ENCODE peak calls at places on chromosomes 11 and 22, in six cellular contexts. L, H, P, S, G and V are unnamed samples.

GRCh38 chr11:16883179-16883578 is 131.0 kb downstream of the PLEKHA7 start:
- DNase-seq in L (peak), H (peak), P (no peak), S (no peak), G (no peak), V (no peak)

GRCh38 chr22:19630614-19631013 is 83.7 kb upstream of the SEPTIN5 start:
- DNase-seq in L (no peak), H (no peak), P (no peak), S (no peak), G (no peak), V (no peak)

GRCh38 chr11:79708319-79708928 is 267.6 kb upstream of the TENM4 start:
- DNase-seq in L (no peak), H (no peak), P (peak), S (peak), G (peak), V (no peak)

GRCh38 chr22:35708453-35708852 is 9.2 kb upstream of the APOL5 start:
- DNase-seq in L (no peak), H (no peak), P (no peak), S (no peak), G (no peak), V (peak)

GRCh38 chr22:38032681-38033521 is 24.3 kb upstream of the PICK1 start:
- DNase-seq in L (no peak), H (no peak), P (peak), S (no peak), G (peak), V (peak)

GRCh38 chr11:96013459-96014213 is 89.7 kb upstream of the MTMR2 start:
- DNase-seq in L (no peak), H (no peak), P (no peak), S (peak), G (no peak), V (no peak)

GRCh38 chr11:103807806-103808205 is 228.6 kb upstream of the DDI1 start:
- DNase-seq in L (no peak), H (no peak), P (no peak), S (no peak), G (no peak), V (no peak)

GRCh38 chr11:46051102-46051501 is 70.2 kb downstream of the PHF21A start:
- DNase-seq in L (no peak), H (no peak), P (no peak), S (no peak), G (no peak), V (no peak)

GRCh38 chr11:210122-210802 is 2.8 kb downstream of the RIC8A start:
- DNase-seq in L (no peak), H (peak), P (no peak), S (no peak), G (peak), V (peak)

DNA sequence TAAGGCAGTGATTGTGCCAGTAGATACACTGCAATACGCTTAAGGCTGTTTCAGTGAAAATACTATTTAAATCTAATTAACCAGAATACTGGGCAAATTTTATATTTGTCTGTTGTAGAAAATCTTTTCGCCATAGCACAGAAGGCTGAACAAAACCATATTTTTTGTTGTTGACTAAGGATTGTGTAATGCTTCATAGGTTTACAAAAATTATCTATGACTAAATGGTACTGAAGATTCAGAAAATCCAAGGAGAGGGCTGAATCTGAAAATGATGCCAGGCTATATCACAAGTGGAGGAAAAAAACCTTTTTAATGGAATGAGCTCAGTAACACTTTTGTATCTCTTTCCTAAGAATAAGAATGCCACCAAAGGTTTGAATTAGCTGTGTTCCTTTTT is 2.8 kb downstream of the ATL3 start:
- DNase-seq in L (no peak), H (no peak), P (no peak), S (no peak), G (no peak), V (no peak)
- H3K4me3 ChIP-seq in L (no peak), H (no peak), P (no peak), S (no peak), G (peak), V (no peak)

GRCh38 chr11:85718991-85719807 is 33.2 kb upstream of the CCDC89 start:
- DNase-seq in L (peak), H (no peak), P (peak), S (no peak), G (peak), V (peak)
- H3K4me3 ChIP-seq in L (no peak), H (peak), P (no peak), S (no peak), G (peak), V (peak)

GRCh38 chr11:68032003-68032402 is 1.5 kb downstream of the NDUFS8 start:
- DNase-seq in L (no peak), H (no peak), P (no peak), S (no peak), G (no peak), V (no peak)
- H3K4me3 ChIP-seq in L (no peak), H (peak), P (no peak), S (peak), G (no peak), V (no peak)

GRCh38 chr22:25564979-25565677 is 653 bp downstream of the GRK3 start:
- DNase-seq in L (peak), H (no peak), P (no peak), S (no peak), G (no peak), V (no peak)

GRCh38 chr22:25566812-25567211 is 2.3 kb downstream of the GRK3 start:
- DNase-seq in L (no peak), H (no peak), P (no peak), S (no peak), G (no peak), V (no peak)

GRCh38 chr22:25564320-25564978 is at the start of gene GRK3:
- DNase-seq in L (peak), H (peak), P (no peak), S (peak), G (no peak), V (no peak)

GRCh38 chr22:25569983-25570382 is 5.5 kb downstream of the GRK3 start:
- DNase-seq in L (no peak), H (no peak), P (no peak), S (no peak), G (no peak), V (no peak)

DNA sequence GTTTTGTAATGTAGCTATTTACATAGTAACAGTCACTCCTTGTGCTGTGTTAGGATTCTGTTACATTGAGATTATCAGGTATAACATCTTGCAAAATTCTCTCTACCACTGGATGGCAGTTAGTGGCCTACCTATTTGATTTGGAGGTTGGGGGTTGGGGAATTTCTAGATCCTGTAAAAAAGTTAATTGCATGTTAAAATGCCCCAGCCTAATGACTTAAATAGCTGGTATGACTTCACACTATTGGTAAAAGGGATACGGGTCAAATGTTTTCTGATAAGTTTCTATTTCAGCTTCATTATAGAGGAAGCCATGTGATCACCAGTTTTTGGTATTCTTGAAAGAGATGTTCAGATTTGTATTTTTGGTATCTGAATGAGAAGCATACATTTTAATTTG is 2.8 kb downstream of the GRK3 start:
- DNase-seq in L (no peak), H (no peak), P (no peak), S (peak), G (no peak), V (no peak)
- H3K4me3 ChIP-seq in L (no peak), H (no peak), P (no peak), S (peak), G (no peak), V (no peak)

GRCh38 chr22:31064369-31064768 is 16.7 kb upstream of the SMTN start:
- DNase-seq in L (no peak), H (no peak), P (no peak), S (no peak), G (no peak), V (no peak)
- H3K4me3 ChIP-seq in L (no peak), H (no peak), P (peak), S (peak), G (no peak), V (no peak)

DNA sequence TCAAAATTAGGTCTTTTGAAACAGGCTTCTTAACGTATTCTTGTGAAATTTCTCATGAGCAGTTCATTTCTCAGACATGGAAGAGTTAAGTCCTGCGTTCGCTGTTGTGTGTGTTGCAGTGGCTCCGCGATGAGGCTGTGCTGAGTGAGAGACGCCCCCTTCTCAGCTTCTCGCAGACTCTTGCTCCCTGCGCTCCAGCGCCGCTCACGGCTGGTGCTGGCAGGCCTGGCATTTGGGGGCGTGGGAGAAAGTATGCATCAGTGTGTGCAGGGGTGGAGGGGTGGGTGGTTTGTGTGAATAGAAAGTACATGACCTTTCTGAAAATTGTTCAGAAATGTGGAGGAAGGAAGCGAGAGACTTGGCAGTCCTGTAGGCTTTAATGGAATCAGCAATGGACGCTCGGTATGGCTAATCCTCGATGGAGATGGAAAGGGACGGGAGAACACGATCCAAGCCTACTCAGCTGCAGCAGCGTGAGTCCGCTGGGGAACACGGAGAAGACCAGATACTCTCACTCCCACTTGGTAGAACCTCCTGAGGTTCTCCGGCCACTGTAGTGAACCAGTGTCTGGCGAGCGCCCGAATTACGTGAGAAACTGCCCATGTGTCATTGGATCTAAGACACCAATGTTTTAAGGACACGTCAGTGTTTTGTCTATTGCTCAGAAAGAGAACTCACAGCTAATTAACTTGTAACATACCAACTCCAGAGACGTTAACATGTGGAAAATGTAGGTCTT is 5.9 kb downstream of the TAB1 start:
- DNase-seq in L (no peak), H (no peak), P (no peak), S (no peak), G (no peak), V (peak)
- H3K4me3 ChIP-seq in L (no peak), H (peak), P (no peak), S (no peak), G (peak), V (peak)